ENCODE peak calls at places on chromosomes 16 and 17, in seven cellular contexts. Q is fibroblast of lung, M is cardiac muscle cell, S is AG09319, I is glutamatergic neuron, B is AG04450, T is endodermal cell. L is an unnamed sample.

GRCh38 chr16:19116711-19117449 is 3.1 kb downstream of the ITPRIPL2 start:
- DNase-seq in M (no peak), T (no peak), B (no peak), I (no peak), S (no peak), Q (peak; percentile 64), L (no peak)

GRCh38 chr17:76498886-76499667 is 2.1 kb downstream of the RHBDF2 start:
- DNase-seq in T (no peak), S (no peak), M (no peak), B (no peak), Q (no peak), I (no peak), L (no peak)

GRCh38 chr16:54657058-54657708 is 273.5 kb upstream of the IRX5 start:
- DNase-seq in Q (peak; percentile 78), T (peak; percentile 70), S (no peak), B (no peak), I (no peak), M (no peak), L (no peak)

GRCh38 chr16:3142770-3143169 is 7.9 kb downstream of the ZNF213 start:
- DNase-seq in M (no peak), T (no peak), I (no peak), S (no peak), Q (no peak), B (no peak), L (no peak)

GRCh38 chr17:60645918-60646523 is 31.6 kb upstream of the BCAS3 start:
- DNase-seq in M (no peak), S (no peak), B (no peak), Q (no peak), T (no peak), I (no peak), L (no peak)

GRCh38 chr17:44734272-44734671 is 24.5 kb upstream of the ADAM11 start:
- DNase-seq in M (no peak), B (no peak), I (no peak), T (no peak), Q (no peak), S (no peak), L (no peak)

GRCh38 chr16:68823401-68823800 is 19.9 kb upstream of the TANGO6 start:
- DNase-seq in Q (peak; percentile 96), B (peak; percentile 69), S (peak; percentile 56), T (peak; percentile 68), M (no peak), I (no peak), L (peak; percentile 60)

GRCh38 chr17:78133179-78133951 is 2.8 kb downstream of the TMC8 start:
- DNase-seq in B (no peak), S (no peak), T (peak; percentile 64), Q (no peak), M (no peak), I (no peak), L (no peak)

GRCh38 chr16:82331397-82331796 is 161.4 kb upstream of the MPHOSPH6 start:
- DNase-seq in I (no peak), Q (no peak), B (no peak), T (no peak), M (no peak), S (no peak), L (no peak)

GRCh38 chr17:82354804-82355308 is 4.2 kb upstream of the TEX19 start:
- DNase-seq in Q (no peak), T (no peak), I (no peak), M (no peak), B (no peak), S (no peak), L (no peak)

GRCh38 chr17:1793447-1793806 is 31.6 kb downstream of the SERPINF1 start:
- DNase-seq in M (no peak), Q (peak; percentile 34), S (no peak), I (no peak), B (no peak), T (no peak), L (peak; percentile 7)

GRCh38 chr17:9987779-9988585 is 82.9 kb upstream of the RCVRN start:
- DNase-seq in S (no peak), T (peak; percentile 89), I (peak; percentile 61), M (peak; percentile 61), Q (peak; percentile 9), B (no peak), L (peak; percentile 59)

GRCh38 chr16:67463059-67463458 is 17.9 kb downstream of the ATP6V0D1 start:
- DNase-seq in B (no peak), Q (no peak), M (no peak), I (no peak), S (no peak), T (no peak), L (no peak)

GRCh38 chr16:88045820-88046303 is 94.6 kb downstream of the BANP start:
- DNase-seq in B (no peak), T (no peak), Q (no peak), M (no peak), S (no peak), I (no peak), L (no peak)

GRCh38 chr17:73722163-73722562 is 77.9 kb upstream of the SDK2 start:
- DNase-seq in T (no peak), I (no peak), Q (no peak), M (no peak), S (no peak), B (no peak), L (no peak)

GRCh38 chr17:81931557-81932332 is 4.2 kb upstream of the MAFG start:
- DNase-seq in S (no peak), B (no peak), T (no peak), M (no peak), Q (no peak), I (no peak), L (no peak)

GRCh38 chr16:54123766-54124165 is 162.8 kb downstream of the IRX3 start:
- DNase-seq in Q (peak; percentile 21), S (no peak), T (no peak), I (no peak), B (no peak), M (no peak), L (no peak)

GRCh38 chr16:31713071-31713944 is 160.3 kb upstream of the ZNF267 start:
- DNase-seq in T (peak; percentile 98), M (peak; percentile 96), Q (peak; percentile 91), I (peak; percentile 93), B (peak; percentile 78), S (peak; percentile 74), L (peak; percentile 95)
- TF ChIP-seq CTCF in T (no peak), M (no peak), Q (no peak), I (no peak), B (no peak), S (no peak), L (peak; percentile 4)

GRCh38 chr17:72122002-72122310 is 1.1 kb downstream of the SOX9 start:
- DNase-seq in Q (peak; percentile 67), I (no peak), B (no peak), S (no peak), T (no peak), M (no peak), L (no peak)

GRCh38 chr17:72120878-72121163 is at the start of gene SOX9:
- DNase-seq in I (peak; percentile 42), T (peak; percentile 99), Q (peak; percentile 98), S (peak; percentile 82), B (peak; percentile 87), M (peak; percentile 93), L (peak; percentile 94)

GRCh38 chr17:72122336-72122667 is 1.5 kb downstream of the SOX9 start:
- DNase-seq in I (no peak), M (no peak), Q (no peak), T (no peak), B (no peak), S (no peak), L (no peak)

GRCh38 chr17:72119963-72120877 is 600 bp upstream of the SOX9 start:
- DNase-seq in B (peak; percentile 72), M (peak; percentile 66), I (peak; percentile 45), S (no peak), T (peak; percentile 89), Q (peak; percentile 87), L (peak; percentile 75)

DNA sequence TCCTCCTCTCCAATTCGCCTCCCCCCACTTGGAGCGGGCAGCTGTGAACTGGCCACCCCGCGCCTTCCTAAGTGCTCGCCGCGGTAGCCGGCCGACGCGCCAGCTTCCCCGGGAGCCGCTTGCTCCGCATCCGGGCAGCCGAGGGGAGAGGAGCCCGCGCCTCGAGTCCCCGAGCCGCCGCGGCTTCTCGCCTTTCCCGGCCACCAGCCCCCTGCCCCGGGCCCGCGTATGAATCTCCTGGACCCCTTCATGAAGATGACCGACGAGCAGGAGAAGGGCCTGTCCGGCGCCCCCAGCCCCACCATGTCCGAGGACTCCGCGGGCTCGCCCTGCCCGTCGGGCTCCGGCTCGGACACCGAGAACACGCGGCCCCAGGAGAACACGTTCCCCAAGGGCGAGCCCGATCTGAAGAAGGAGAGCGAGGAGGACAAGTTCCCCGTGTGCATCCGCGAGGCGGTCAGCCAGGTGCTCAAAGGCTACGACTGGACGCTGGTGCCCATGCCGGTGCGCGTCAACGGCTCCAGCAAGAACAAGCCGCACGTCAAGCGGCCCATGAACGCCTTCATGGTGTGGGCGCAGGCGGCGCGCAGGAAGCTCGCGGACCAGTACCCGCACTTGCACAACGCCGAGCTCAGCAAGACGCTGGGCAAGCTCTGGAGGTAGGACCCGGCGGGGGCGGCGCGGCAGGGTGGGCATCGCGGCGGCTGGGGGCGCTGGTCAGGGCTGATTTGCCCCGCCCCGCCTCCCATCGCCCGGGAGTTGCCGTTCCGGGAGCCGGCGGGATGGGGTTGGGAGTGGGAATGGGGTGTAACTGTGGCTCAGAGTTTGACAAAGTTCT is 563 bp downstream of the SOX9 start:
- DNase-seq in B (no peak), S (no peak), I (peak; percentile 67), T (peak; percentile 90), Q (peak; percentile 79), M (peak; percentile 64), L (peak; percentile 71)
- TF ChIP-seq CTCF in B (peak; percentile 20), S (no peak), I (no peak), T (peak; percentile 42), Q (no peak), M (peak; percentile 19), L (peak; percentile 40)

GRCh38 chr17:32112416-32112815 is 29.9 kb upstream of the RHOT1 start:
- DNase-seq in Q (no peak), S (no peak), I (no peak), M (no peak), B (no peak), T (peak; percentile 48), L (no peak)
- TF ChIP-seq CTCF in Q (no peak), S (no peak), I (no peak), M (no peak), B (no peak), T (peak; percentile 30), L (no peak)

GRCh38 chr17:75270218-75270965 is 639 bp downstream of the MIF4GD start:
- DNase-seq in B (no peak), M (peak; percentile 79), Q (peak; percentile 76), S (no peak), I (peak; percentile 72), T (peak; percentile 90), L (peak; percentile 78)
- TF ChIP-seq CTCF in B (peak; percentile 53), M (peak; percentile 47), Q (peak; percentile 48), S (peak; percentile 62), I (no peak), T (peak; percentile 39), L (no peak)

GRCh38 chr16:85200471-85201278 is 88.4 kb upstream of the CIBAR2 start:
- DNase-seq in T (no peak), S (no peak), B (no peak), Q (no peak), I (no peak), M (no peak), L (no peak)

GRCh38 chr16:85199880-85200279 is 87.6 kb upstream of the CIBAR2 start:
- DNase-seq in B (no peak), S (no peak), T (no peak), I (no peak), Q (no peak), M (no peak), L (no peak)

GRCh38 chr16:85202631-85203461 is 90.6 kb upstream of the CIBAR2 start:
- DNase-seq in Q (peak; percentile 94), B (peak; percentile 94), M (peak; percentile 70), I (peak; percentile 73), T (peak; percentile 85), S (peak; percentile 93), L (peak; percentile 83)

GRCh38 chr16:85202051-85202601 is 89.9 kb upstream of the CIBAR2 start:
- DNase-seq in S (no peak), I (no peak), B (no peak), T (peak; percentile 68), M (no peak), Q (no peak), L (peak; percentile 47)

GRCh38 chr16:85201566-85201965 is 89.3 kb upstream of the CIBAR2 start:
- DNase-seq in Q (peak; percentile 66), M (no peak), B (no peak), S (no peak), T (no peak), I (no peak), L (peak; percentile 39)
- TF ChIP-seq CTCF in Q (no peak), M (no peak), B (no peak), S (no peak), T (no peak), I (no peak), L (no peak)

L was measured in neural progenitor cell.